ENCODE peak calls at places on chromosomes 6 and 20, in seven cellular contexts. K, Q, A, L, R, C and U are unnamed samples.

GRCh38 chr20:16245879-16246278 is 327.4 kb downstream of the KIF16B start:
- DNase-seq in K (no peak), Q (no peak), A (no peak), L (no peak), R (no peak), C (no peak), U (no peak)

GRCh38 chr6:81694214-81694613 is 58.3 kb downstream of the TENT5A start:
- DNase-seq in K (no peak), Q (no peak), A (no peak), L (no peak), R (no peak), C (no peak), U (no peak)

GRCh38 chr6:52724041-52724405 is 39.3 kb downstream of the GSTA2 start:
- DNase-seq in K (no peak), Q (no peak), A (no peak), L (peak; percentile 83), R (peak; percentile 23), C (no peak), U (no peak)

GRCh38 chr20:18496042-18496441 is 983 bp downstream of the RBBP9 start:
- DNase-seq in K (peak; percentile 11), Q (no peak), A (peak; percentile 7), L (peak; percentile 6), R (no peak), C (no peak), U (no peak)

GRCh38 chr6:79373246-79373645 is 138.8 kb upstream of the HMGN3 start:
- DNase-seq in K (peak; percentile 42), Q (no peak), A (no peak), L (no peak), R (no peak), C (no peak), U (no peak)

GRCh38 chr20:32527052-32527446 is 58.1 kb downstream of the NOL4L start:
- DNase-seq in K (no peak), Q (no peak), A (no peak), L (no peak), R (no peak), C (no peak), U (peak; percentile 14)

GRCh38 chr6:113634352-113635163 is 222.6 kb upstream of the MARCKS start:
- DNase-seq in K (no peak), Q (no peak), A (no peak), L (peak; percentile 81), R (peak; percentile 51), C (no peak), U (no peak)

GRCh38 chr6:170184324-170184723 is 106.6 kb downstream of the DLL1 start:
- DNase-seq in K (no peak), Q (no peak), A (no peak), L (no peak), R (no peak), C (no peak), U (no peak)

GRCh38 chr20:33696448-33696847 is 10.3 kb upstream of the E2F1 start:
- DNase-seq in K (no peak), Q (no peak), A (no peak), L (no peak), R (no peak), C (no peak), U (no peak)

GRCh38 chr20:33693274-33693673 is 7.1 kb upstream of the E2F1 start:
- DNase-seq in K (no peak), Q (no peak), A (no peak), L (no peak), R (no peak), C (no peak), U (no peak)

GRCh38 chr20:33697129-33697528 is 10.9 kb upstream of the E2F1 start:
- DNase-seq in K (no peak), Q (peak; percentile 75), A (no peak), L (peak; percentile 75), R (no peak), C (no peak), U (no peak)

GRCh38 chr20:33694666-33695065 is 8.5 kb upstream of the E2F1 start:
- DNase-seq in K (no peak), Q (no peak), A (no peak), L (no peak), R (no peak), C (no peak), U (no peak)

DNA sequence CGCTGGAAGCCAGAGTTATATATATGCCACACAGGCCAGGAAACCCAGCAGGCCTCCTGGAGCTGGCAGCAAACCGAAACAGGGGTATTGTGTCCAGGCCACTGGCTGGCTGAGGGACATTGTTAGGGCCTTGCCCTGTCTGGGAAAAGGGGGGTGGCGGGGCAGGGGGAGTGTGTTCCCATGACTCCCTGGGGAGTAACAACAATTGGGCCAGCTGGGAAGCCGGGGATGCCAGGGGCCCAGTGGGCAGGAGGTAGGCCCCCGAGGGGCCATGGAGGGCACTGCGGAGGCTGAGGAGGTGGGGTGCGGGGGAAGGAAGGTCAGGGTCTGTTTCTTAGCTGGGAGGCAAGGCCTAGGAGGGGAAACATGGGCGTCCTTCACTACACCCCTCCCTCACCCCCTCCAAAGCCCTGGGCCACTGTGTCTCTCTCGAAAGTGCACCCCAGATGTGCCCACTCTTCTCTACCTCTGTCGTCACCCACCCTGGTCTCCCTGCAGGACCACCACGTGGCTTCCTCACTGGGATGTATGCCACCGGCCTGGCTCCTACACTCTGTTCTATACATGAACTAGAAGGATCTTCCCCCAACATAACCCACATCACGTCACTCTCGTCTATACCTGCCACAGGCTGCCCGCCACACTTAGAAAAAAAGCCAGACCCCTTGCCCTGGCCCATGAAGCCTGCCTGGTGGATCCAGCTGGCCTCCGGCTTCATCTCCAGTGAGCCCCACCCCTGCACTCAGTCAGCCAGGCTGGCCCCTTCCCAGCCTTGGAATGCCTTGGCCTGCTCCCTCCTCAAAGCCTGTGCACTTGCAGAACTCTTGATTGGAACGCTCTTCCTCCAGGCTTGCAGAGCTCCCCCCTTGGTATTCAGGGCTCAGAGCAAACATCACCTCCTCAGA is 7.8 kb upstream of the E2F1 start:
- DNase-seq in K (no peak), Q (no peak), A (no peak), L (no peak), R (no peak), C (no peak), U (no peak)
- H3K4me1 ChIP-seq in K (no peaks in the 10 kb centered on the region), Q (no peaks in the 10 kb centered on the region), A (peaks cover 17% of the 10 kb centered on the region), L (no peaks in the 10 kb centered on the region), R (no peaks in the 10 kb centered on the region), C (peaks cover 41% of the 10 kb centered on the region), U (peaks cover 3% of the 10 kb centered on the region)

GRCh38 chr6:37558158-37558557 is 58.5 kb upstream of the CCDC167 start:
- DNase-seq in K (no peak), Q (no peak), A (no peak), L (no peak), R (no peak), C (no peak), U (no peak)
- H3K27ac ChIP-seq in K (no peak overlapping the region), Q (no peak overlapping the region), A (no peak overlapping the region), L (no peak overlapping the region), R (no peak overlapping the region), C (no peak overlapping the region), U (no peak overlapping the region)

GRCh38 chr6:34059136-34059731 is 86.7 kb downstream of the GRM4 start:
- DNase-seq in K (no peak), Q (no peak), A (no peak), L (peak; percentile 23), R (no peak), C (no peak), U (no peak)

GRCh38 chr6:34059914-34060313 is 86.0 kb downstream of the GRM4 start:
- DNase-seq in K (no peak), Q (no peak), A (no peak), L (no peak), R (no peak), C (no peak), U (no peak)

GRCh38 chr6:34057191-34057590 is 88.7 kb downstream of the GRM4 start:
- DNase-seq in K (no peak), Q (no peak), A (no peak), L (no peak), R (no peak), C (no peak), U (no peak)

GRCh38 chr6:34056301-34056700 is 89.6 kb downstream of the GRM4 start:
- DNase-seq in K (no peak), Q (peak; percentile 79), A (peak; percentile 42), L (peak; percentile 11), R (peak; percentile 27), C (peak; percentile 56), U (peak; percentile 74)

DNA sequence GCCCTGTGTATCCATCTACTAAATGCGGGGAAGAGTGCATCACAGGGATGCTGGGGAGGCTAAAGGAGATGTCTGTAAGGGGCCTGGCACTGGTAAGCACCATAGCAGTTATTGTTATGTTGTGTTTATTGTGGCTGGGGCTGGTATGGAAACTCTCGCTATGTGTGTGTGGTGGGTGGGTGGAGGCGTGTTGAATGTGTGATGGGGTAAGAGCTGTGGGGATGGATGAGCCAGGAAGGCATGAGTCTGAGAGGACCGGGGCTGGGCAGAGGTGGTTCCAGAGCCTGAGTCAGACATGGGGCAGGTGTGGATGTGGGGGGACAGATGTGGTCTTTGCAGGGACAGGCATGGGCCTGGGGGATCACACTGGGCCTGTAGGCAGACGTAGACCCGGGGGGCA is 88.1 kb downstream of the GRM4 start:
- DNase-seq in K (no peak), Q (no peak), A (no peak), L (no peak), R (no peak), C (no peak), U (no peak)
- H3K4me1 ChIP-seq in K (no peaks in the 10 kb centered on the region), Q (no peaks in the 10 kb centered on the region), A (no peaks in the 10 kb centered on the region), L (no peaks in the 10 kb centered on the region), R (no peaks in the 10 kb centered on the region), C (peaks cover 10% of the 10 kb centered on the region), U (no peaks in the 10 kb centered on the region)

GRCh38 chr6:155384343-155384742 is 70.1 kb upstream of the TFB1M start:
- DNase-seq in K (no peak), Q (no peak), A (no peak), L (no peak), R (no peak), C (no peak), U (no peak)

GRCh38 chr6:155378284-155378683 is 64.0 kb upstream of the TFB1M start:
- DNase-seq in K (no peak), Q (no peak), A (no peak), L (no peak), R (no peak), C (no peak), U (no peak)

GRCh38 chr6:155380666-155381332 is 66.5 kb upstream of the TFB1M start:
- DNase-seq in K (no peak), Q (no peak), A (no peak), L (no peak), R (no peak), C (no peak), U (no peak)

GRCh38 chr6:155378724-155379123 is 64.4 kb upstream of the TFB1M start:
- DNase-seq in K (no peak), Q (no peak), A (no peak), L (no peak), R (no peak), C (no peak), U (no peak)

DNA sequence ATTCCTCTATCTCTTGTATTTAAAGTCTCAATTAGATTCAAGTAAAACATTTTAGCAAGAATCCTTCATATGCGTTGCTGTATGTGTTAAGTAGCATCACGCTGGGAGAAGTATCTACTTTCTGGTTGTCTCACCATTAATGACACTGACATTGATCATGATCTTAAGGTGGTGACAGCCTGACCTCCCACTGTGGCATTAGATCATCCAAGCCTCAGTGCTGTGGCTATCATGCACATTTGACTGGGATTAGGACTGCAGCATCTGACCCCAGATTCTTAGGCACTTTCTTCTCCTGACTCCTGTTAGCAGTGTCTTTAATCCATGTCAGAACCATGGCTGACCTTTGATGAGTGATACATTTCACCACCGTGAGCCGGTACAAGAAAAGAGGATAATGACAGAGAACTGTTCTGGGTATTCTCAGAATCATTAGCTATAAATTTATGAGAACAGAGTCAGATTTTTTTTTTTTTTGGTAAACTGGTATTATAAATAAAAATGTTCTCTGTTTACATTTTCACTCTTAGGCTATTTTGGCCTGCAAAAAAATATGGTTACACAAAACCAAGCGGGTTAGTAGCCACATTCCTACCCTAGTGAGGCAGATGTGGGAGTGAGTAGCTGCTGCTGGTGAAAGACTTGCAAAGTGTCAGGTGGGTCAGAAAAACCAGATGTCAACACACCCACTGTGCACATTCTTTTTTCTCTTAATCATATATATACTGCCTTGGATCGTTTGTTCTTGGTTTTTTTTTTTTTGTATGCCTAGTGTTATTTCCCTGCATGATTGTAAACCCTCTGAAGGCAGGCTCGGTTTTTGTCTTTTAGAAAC is 67.8 kb upstream of the TFB1M start:
- DNase-seq in K (no peak), Q (no peak), A (no peak), L (peak; percentile 83), R (no peak), C (no peak), U (no peak)
- H3K27ac ChIP-seq in K (no peak overlapping the region), Q (no peak overlapping the region), A (no peak overlapping the region), L (peak overlapping the region; percentile 51), R (no peak overlapping the region), C (no peak overlapping the region), U (no peak overlapping the region)